ENCODE peak calls at places on chromosomes 13 and 19, in six cellular contexts. K, O, U, Z, Q and I are unnamed samples.

GRCh38 chr19:14015454-14016035 is 9.4 kb upstream of the RFX1 start:
- DNase-seq in U (no peak), Q (no peak), Z (no peak), K (no peak), O (no peak), I (no peak)

GRCh38 chr19:14943601-14944000 is 2.3 kb downstream of the OR7C2 start:
- DNase-seq in U (no peak), K (no peak), Q (no peak), Z (no peak), O (no peak), I (no peak)

GRCh38 chr19:3358392-3358918 is 7.9 kb upstream of the NFIC start:
- DNase-seq in K (no peak), Z (no peak), Q (no peak), O (no peak), U (no peak), I (no peak)

GRCh38 chr13:87234981-87235380 is 436.2 kb upstream of the SLITRK5 start:
- DNase-seq in O (no peak), U (no peak), K (no peak), Z (no peak), Q (no peak), I (no peak)

GRCh38 chr19:37342753-37343152 is 28.1 kb upstream of the ZNF527 start:
- DNase-seq in K (no peak), O (no peak), Q (no peak), Z (no peak), U (no peak), I (no peak)

GRCh38 chr13:26041476-26041875 is 10.3 kb downstream of the SHISA2 start:
- DNase-seq in Z (no peak), Q (no peak), K (no peak), O (no peak), U (no peak), I (no peak)

GRCh38 chr19:29610574-29611271 is 4.6 kb downstream of the POP4 start:
- DNase-seq in O (peak; percentile 76), U (peak; percentile 75), K (peak; percentile 89), Z (peak; percentile 65), Q (peak; percentile 95), I (peak; percentile 82)

GRCh38 chr13:43134896-43135295 is 111.5 kb downstream of the DNAJC15 start:
- DNase-seq in Q (no peak), Z (no peak), O (no peak), K (no peak), U (no peak), I (no peak)

GRCh38 chr13:109700176-109700575 is 86.2 kb downstream of the IRS2 start:
- DNase-seq in O (peak; percentile 45), K (no peak), U (no peak), Z (no peak), Q (no peak), I (no peak)

GRCh38 chr13:105147481-105147880 is 1388.0 kb downstream of the EFNB2 start:
- DNase-seq in Z (no peak), U (no peak), K (no peak), O (no peak), Q (no peak), I (no peak)

GRCh38 chr19:20558011-20558410 is 7.6 kb downstream of the ZNF737 start:
- DNase-seq in O (no peak), Q (peak; percentile 66), U (no peak), Z (no peak), K (peak; percentile 77), I (no peak)

GRCh38 chr19:49744946-49745381 is 18.1 kb downstream of the TSKS start:
- DNase-seq in U (no peak), Q (peak; percentile 91), K (peak; percentile 75), Z (no peak), O (no peak), I (no peak)

GRCh38 chr19:1790054-1790762 is 21.9 kb downstream of the ATP8B3 start:
- DNase-seq in Z (no peak), O (no peak), Q (peak; percentile 80), K (no peak), U (no peak), I (no peak)

GRCh38 chr13:26305676-26306075 is 51.7 kb downstream of the CDK8 start:
- DNase-seq in Q (no peak), Z (no peak), U (no peak), K (no peak), O (no peak), I (no peak)

DNA sequence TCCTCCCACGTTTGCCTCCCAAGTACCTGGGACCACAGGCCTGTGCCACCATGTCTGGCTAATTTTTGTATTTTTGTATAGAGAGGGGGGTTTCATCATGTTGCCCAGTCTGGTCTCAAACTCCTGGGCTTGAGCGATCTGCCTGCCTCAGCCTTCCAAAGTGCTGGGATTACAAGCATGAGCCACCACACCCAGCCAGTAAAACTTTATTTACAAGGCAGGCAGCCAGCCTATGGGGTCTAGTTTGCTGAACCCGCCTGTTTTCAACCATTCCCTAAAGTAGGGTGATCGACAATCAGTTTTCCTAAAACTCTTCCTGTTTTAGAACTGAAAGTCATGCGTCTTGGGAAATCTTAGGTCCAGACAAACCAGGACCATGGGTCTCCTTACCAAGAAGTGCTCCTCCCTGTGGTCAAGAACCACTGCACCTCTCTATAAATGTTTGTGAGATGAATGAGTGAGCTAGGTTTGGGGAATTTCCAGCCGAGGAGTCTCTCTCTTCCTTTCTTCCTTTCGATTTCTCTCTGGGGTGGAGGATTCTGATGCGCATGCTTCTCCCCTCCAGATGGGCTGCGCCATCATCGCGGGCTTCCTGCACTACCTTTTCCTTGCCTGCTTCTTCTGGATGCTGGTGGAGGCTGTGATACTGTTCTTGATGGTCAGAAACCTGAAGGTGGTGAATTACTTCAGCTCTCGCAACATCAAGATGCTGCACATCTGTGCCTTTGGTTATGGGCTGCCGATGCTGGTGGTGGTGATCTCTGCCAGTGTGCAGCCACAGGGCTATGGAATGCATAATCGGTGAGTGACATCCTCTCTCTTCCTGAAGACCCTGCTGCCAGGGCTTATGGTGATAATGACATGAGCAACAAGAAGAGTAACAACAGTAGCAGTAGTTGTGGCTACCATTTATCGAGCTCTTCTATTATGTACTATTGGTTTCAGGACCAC is 38.7 kb downstream of the ADGRE1 start:
- DNase-seq in Q (peak; percentile 3), Z (no peak), U (no peak), O (no peak), K (no peak), I (no peak)
- TF ChIP-seq CTCF in Q (no peak), Z (no peak), U (no peak), O (no peak), K (no peak), I (peak; percentile 47)

DNA sequence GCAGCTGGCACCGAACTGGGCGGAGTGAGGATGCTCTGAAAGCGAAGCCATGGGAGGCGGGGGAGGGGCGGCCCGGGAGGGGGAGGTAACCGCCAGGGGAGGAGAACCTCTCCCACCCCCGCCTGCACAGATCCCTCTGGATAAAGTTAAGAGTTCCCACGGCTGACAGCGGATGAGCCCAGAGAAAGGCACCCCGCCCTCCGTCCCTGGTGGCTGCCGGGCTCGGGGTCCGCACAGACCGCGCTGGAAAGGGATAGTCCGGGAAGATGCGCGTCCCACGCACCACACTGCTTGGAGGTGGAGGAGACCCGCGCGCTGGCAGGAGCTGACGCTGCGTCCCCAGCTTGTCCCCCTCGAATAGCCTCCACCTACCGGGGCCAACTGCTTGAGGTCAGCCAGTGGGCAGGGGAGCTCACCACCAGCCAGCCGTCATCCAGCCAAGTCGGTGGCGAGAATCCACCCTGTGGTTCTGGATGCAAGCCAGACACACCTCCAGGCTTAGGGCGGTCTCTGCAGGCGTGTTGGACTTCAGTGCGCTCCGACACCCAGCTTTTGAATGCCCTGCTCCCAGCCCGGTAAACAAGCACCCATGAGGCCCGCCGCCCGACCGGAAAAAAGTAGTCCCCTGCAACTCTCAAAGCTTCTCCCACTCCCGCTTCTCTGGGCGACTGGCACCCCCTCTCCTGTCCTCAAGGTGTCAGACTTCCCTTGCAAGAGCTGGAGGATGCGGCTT is at the start of gene TRPC4:
- DNase-seq in O (no peak), K (peak; percentile 76), U (no peak), Z (no peak), Q (peak; percentile 84), I (no peak)
- TF ChIP-seq CTCF in O (peak; percentile 27), K (peak; percentile 54), U (no peak), Z (no peak), Q (peak; percentile 86), I (no peak)

GRCh38 chr19:51664997-51665396 is 18.4 kb upstream of the SIGLEC14 start:
- DNase-seq in Q (no peak), U (no peak), K (no peak), O (no peak), Z (no peak), I (no peak)
- TF ChIP-seq CTCF in Q (peak; percentile 14), U (no peak), K (no peak), O (no peak), Z (no peak), I (peak; percentile 63)

GRCh38 chr19:35844482-35845214 is 7.7 kb downstream of the NPHS1 start:
- DNase-seq in O (no peak), U (no peak), Z (no peak), K (no peak), Q (no peak), I (no peak)

GRCh38 chr19:35846038-35846668 is 6.2 kb downstream of the NPHS1 start:
- DNase-seq in Q (peak; percentile 87), K (peak; percentile 34), Z (no peak), O (no peak), U (no peak), I (no peak)

GRCh38 chr19:35847911-35848310 is 4.4 kb downstream of the NPHS1 start:
- DNase-seq in U (no peak), Q (no peak), K (no peak), Z (no peak), O (no peak), I (no peak)

GRCh38 chr19:35843676-35844481 is 8.4 kb downstream of the NPHS1 start:
- DNase-seq in Q (peak; percentile 95), O (no peak), K (peak; percentile 96), Z (no peak), U (no peak), I (no peak)

GRCh38 chr19:35845215-35846037 is 6.9 kb downstream of the NPHS1 start:
- DNase-seq in K (peak; percentile 61), O (no peak), Q (peak; percentile 80), Z (no peak), U (no peak), I (no peak)
- TF ChIP-seq CTCF in K (no peak), O (no peak), Q (no peak), Z (no peak), U (no peak), I (no peak)

GRCh38 chr19:53595510-53595867 is 36.3 kb upstream of the DPRX start:
- DNase-seq in U (no peak), Q (no peak), K (peak; percentile 68), Z (no peak), O (no peak), I (no peak)
- TF ChIP-seq CTCF in U (no peak), Q (no peak), K (no peak), Z (no peak), O (no peak), I (no peak)

GRCh38 chr13:94548382-94549240 is 47.3 kb downstream of the TGDS start:
- DNase-seq in O (peak; percentile 19), Q (peak; percentile 80), U (peak; percentile 43), K (peak; percentile 73), Z (no peak), I (no peak)
- TF ChIP-seq CTCF in O (no peak), Q (peak; percentile 54), U (no peak), K (no peak), Z (no peak), I (no peak)

GRCh38 chr19:38718747-38719543 is 25.3 kb downstream of the CAPN12 start:
- DNase-seq in Z (no peak), O (no peak), U (no peak), Q (peak; percentile 74), K (peak; percentile 67), I (no peak)
- TF ChIP-seq CTCF in Z (no peak), O (no peak), U (no peak), Q (peak; percentile 61), K (no peak), I (no peak)